ENCODE peak calls at places on chromosomes 4 and X, in six cellular contexts. H is neural crest cell, K is IMR-90, U is GM12865, Q is endothelial cell, G is GM12878. T is an unnamed sample.

GRCh38 chrX:7139202-7140081 is 8.1 kb upstream of the STS start:
- DNase-seq in H (no peak), K (peak; percentile 92), U (no peak), Q (no peak), G (no peak), T (no peak)

GRCh38 chr4:16262188-16262587 is 35.9 kb upstream of the TAPT1 start:
- DNase-seq in H (no peak), K (no peak), U (peak; percentile 8), Q (no peak), G (no peak), T (no peak)

GRCh38 chr4:55507612-55508011 is 39.1 kb downstream of the CLOCK start:
- DNase-seq in H (no peak), K (no peak), U (no peak), Q (no peak), G (no peak), T (no peak)

GRCh38 chr4:13162886-13163285 is 321.3 kb downstream of the RAB28 start:
- DNase-seq in H (no peak), K (no peak), U (no peak), Q (no peak), G (no peak), T (no peak)

GRCh38 chrX:150486011-150486410 is 82.4 kb upstream of the MTM1 start:
- DNase-seq in H (peak; percentile 24), K (peak; percentile 59), U (peak; percentile 50), Q (peak; percentile 45), G (no peak), T (no peak)

GRCh38 chr4:173130671-173131070 is 37.9 kb upstream of the GALNT7 start:
- DNase-seq in H (no peak), K (no peak), U (no peak), Q (no peak), G (no peak), T (no peak)

GRCh38 chrX:23465105-23465791 is 130.6 kb downstream of the PTCHD1 start:
- DNase-seq in H (no peak), K (no peak), U (no peak), Q (no peak), G (no peak), T (no peak)

GRCh38 chrX:45472968-45473367 is 272.3 kb upstream of the DIPK2B start:
- DNase-seq in H (no peak), K (peak; percentile 68), U (no peak), Q (no peak), G (no peak), T (no peak)

GRCh38 chr4:26410385-26411293 is 79.6 kb downstream of the CCKAR start:
- DNase-seq in H (peak; percentile 25), K (peak; percentile 63), U (peak; percentile 65), Q (peak; percentile 55), G (peak; percentile 44), T (peak; percentile 55)

GRCh38 chrX:20066968-20067708 is 49.6 kb downstream of the MAP7D2 start:
- DNase-seq in H (no peak), K (peak; percentile 70), U (peak; percentile 63), Q (peak; percentile 7), G (no peak), T (peak; percentile 61)

GRCh38 chr4:2082118-2082517 is 23.0 kb downstream of the NAT8L start:
- DNase-seq in H (no peak), K (no peak), U (no peak), Q (peak; percentile 1), G (no peak), T (no peak)

GRCh38 chrX:28581522-28581921 is 5.7 kb upstream of the IL1RAPL1 start:
- DNase-seq in H (no peak), K (no peak), U (no peak), Q (no peak), G (no peak), T (no peak)

GRCh38 chrX:140362861-140363260 is 142.0 kb downstream of the SOX3 start:
- DNase-seq in H (no peak), K (no peak), U (no peak), Q (no peak), G (no peak), T (no peak)

GRCh38 chrX:114787016-114787415 is 203.1 kb downstream of the HTR2C start:
- DNase-seq in H (no peak), K (no peak), U (no peak), Q (no peak), G (no peak), T (no peak)

GRCh38 chr4:139528377-139529005 is 27.5 kb downstream of the SETD7 start:
- DNase-seq in H (no peak), K (peak; percentile 96), U (peak; percentile 79), Q (no peak), G (peak; percentile 11), T (no peak)

GRCh38 chr4:10403633-10404445 is 53.4 kb downstream of the ZNF518B start:
- DNase-seq in H (peak; percentile 12), K (peak; percentile 30), U (peak; percentile 20), Q (peak; percentile 35), G (no peak), T (peak; percentile 18)
- TF ChIP-seq CTCF in H (peak; percentile 70), K (peak; percentile 55), U (no peak), Q (peak; percentile 34), G (peak; percentile 38), T (peak; percentile 32)

DNA sequence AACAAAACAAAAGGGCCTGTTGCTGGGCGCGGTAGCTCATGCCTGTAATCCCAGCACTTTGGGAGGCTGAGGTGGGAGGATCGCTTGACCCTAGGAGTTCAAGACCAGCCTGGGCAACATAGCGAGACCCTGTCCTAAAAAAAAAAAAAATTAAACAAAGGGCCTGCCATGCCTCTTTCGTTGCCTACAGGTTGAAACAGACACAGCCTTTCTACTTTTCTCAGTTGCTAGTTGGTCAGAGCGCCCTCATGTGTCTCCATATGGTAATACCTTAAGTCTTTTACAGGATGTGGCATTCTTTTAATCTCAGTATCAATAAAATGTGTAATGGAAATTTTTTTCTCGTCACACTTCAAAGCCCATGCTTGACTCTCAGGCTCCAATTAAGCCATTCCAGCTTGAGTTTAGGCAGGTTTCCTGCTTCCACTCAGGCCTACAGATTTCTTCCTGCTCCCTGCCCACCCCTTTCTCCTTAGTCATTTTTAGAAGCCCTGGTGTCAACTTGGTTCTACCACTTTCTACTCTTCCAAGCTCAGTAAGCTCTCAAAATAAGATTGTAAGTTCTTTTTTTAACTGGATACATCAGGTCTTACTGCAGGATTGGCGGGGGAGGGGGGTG is 4.6 kb upstream of the SOWAHD start:
- DNase-seq in H (peak; percentile 6), K (peak; percentile 24), U (peak; percentile 77), Q (peak; percentile 25), G (no peak), T (no peak)
- TF ChIP-seq CTCF in H (peak; percentile 48), K (peak; percentile 45), U (peak; percentile 40), Q (peak; percentile 44), G (peak; percentile 61), T (peak; percentile 50)

GRCh38 chr4:180641495-180641894 is 1601.7 kb upstream of the TENM3 start:
- DNase-seq in H (no peak), K (no peak), U (no peak), Q (no peak), G (no peak), T (no peak)
- TF ChIP-seq CTCF in H (no peak), K (no peak), U (no peak), Q (no peak), G (no peak), T (no peak)

GRCh38 chr4:149029056-149029651 is 586.9 kb upstream of the NR3C2 start:
- DNase-seq in H (no peak), K (peak; percentile 23), U (no peak), Q (no peak), G (no peak), T (no peak)

DNA sequence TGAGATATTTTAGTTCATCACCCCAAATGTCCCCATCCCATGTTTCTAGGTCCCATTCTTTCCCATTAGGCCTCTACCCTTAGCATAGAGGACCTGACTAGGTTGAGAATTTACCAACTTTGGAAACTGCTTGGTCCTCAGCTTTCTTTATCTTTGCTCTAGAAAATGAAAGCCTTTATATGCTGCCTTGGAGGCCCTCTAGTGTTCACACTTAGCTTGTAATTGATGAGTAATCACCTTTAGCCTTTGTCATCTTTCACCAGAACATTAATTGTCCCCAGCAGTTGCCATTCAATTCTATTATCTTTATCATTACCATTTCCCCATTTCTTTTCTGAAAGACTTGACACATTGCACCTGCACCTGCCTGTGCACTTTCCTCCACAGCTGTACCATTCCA is 589.2 kb upstream of the NR3C2 start:
- DNase-seq in H (no peak), K (peak; percentile 19), U (peak; percentile 22), Q (no peak), G (no peak), T (no peak)
- TF ChIP-seq CTCF in H (peak; percentile 64), K (peak; percentile 43), U (peak; percentile 29), Q (peak; percentile 23), G (peak; percentile 40), T (peak; percentile 24)